ENCODE peak calls at places on chromosomes 2 and 18, in eight cellular contexts. I is CD4-positive, alpha-beta T cell; L is uterus; V is thyroid gland; H is GM23338; P is fibroblast of lung; M is suprapubic skin; E is CD8-positive, alpha-beta T cell. Z is an unnamed sample.

GRCh38 chr18:37578886-37579513 is 13.4 kb upstream of the CELF4 start:
- DNase-seq in I (no peak), P (peak; percentile 10), M (no peak), E (no peak), L (no peak), H (peak; percentile 47), V (no peak), Z (no peak)

GRCh38 chr2:235088608-235089020 is 136.8 kb downstream of the SH3BP4 start:
- DNase-seq in L (no peak), M (no peak), V (no peak), I (no peak), E (no peak), P (peak; percentile 15), H (no peak), Z (no peak)

GRCh38 chr18:9987355-9987754 is 73.5 kb downstream of the VAPA start:
- DNase-seq in V (peak; percentile 12), M (no peak), L (no peak), P (no peak), H (no peak), E (no peak), I (no peak), Z (no peak)

GRCh38 chr18:36187826-36188721 is 777 bp downstream of the MOCOS start:
- DNase-seq in V (no peak), L (peak; percentile 25), E (no peak), I (no peak), H (peak; percentile 61), P (peak; percentile 75), M (peak; percentile 70), Z (peak; percentile 19)

GRCh38 chr2:240326886-240327285 is 108.6 kb upstream of the GPC1 start:
- DNase-seq in I (no peak), V (no peak), L (no peak), H (no peak), E (no peak), M (no peak), P (no peak), Z (no peak)

GRCh38 chr18:58222439-58223125 is 178.6 kb downstream of the NEDD4L start:
- DNase-seq in P (no peak), H (no peak), E (no peak), V (no peak), L (no peak), I (no peak), M (no peak), Z (no peak)

GRCh38 chr18:61831071-61831470 is 61.7 kb downstream of the RNF152 start:
- DNase-seq in I (no peak), L (no peak), P (peak; percentile 41), E (no peak), H (no peak), V (peak; percentile 67), M (no peak), Z (no peak)

GRCh38 chr2:195319112-195319460 is 337.9 kb upstream of the SLC39A10 start:
- DNase-seq in L (no peak), E (no peak), M (no peak), V (no peak), I (no peak), P (peak; percentile 68), H (peak; percentile 26), Z (no peak)

GRCh38 chr18:48330016-48330991 is 78.9 kb downstream of the ZBTB7C start:
- DNase-seq in V (peak; percentile 60), H (no peak), E (no peak), L (no peak), M (no peak), I (no peak), P (peak; percentile 72), Z (no peak)

GRCh38 chr2:221120643-221121042 is 451.5 kb downstream of the EPHA4 start:
- DNase-seq in H (no peak), E (no peak), M (no peak), P (no peak), L (no peak), V (no peak), I (no peak), Z (no peak)

GRCh38 chr18:54813305-54813704 is 15.0 kb upstream of the RAB27B start:
- DNase-seq in M (no peak), V (no peak), E (no peak), H (no peak), P (no peak), L (no peak), I (no peak), Z (no peak)

GRCh38 chr2:101329026-101329425 is 20.5 kb upstream of the RNF149 start:
- DNase-seq in M (no peak), V (no peak), H (no peak), E (no peak), P (no peak), L (no peak), I (no peak), Z (no peak)

GRCh38 chr2:28956415-28956826 is 24.7 kb upstream of the TOGARAM2 start:
- DNase-seq in H (peak; percentile 89), L (no peak), M (no peak), E (peak; percentile 37), I (no peak), P (peak; percentile 36), V (peak; percentile 28), Z (peak; percentile 38)
- TF ChIP-seq CTCF in H (peak; percentile 41), L (no peak), M (no peak), E (no peak), I (no peak), P (peak; percentile 48), V (no peak), Z (peak; percentile 60)

GRCh38 chr2:20666364-20667150 is at the start of gene GDF7:
- DNase-seq in E (no peak), H (peak; percentile 74), P (no peak), I (no peak), L (peak; percentile 77), M (no peak), V (no peak), Z (no peak)
- TF ChIP-seq CTCF in E (no peak), H (peak; percentile 37), P (no peak), I (no peak), L (peak; percentile 41), M (peak; percentile 25), V (no peak), Z (peak; percentile 49)

DNA sequence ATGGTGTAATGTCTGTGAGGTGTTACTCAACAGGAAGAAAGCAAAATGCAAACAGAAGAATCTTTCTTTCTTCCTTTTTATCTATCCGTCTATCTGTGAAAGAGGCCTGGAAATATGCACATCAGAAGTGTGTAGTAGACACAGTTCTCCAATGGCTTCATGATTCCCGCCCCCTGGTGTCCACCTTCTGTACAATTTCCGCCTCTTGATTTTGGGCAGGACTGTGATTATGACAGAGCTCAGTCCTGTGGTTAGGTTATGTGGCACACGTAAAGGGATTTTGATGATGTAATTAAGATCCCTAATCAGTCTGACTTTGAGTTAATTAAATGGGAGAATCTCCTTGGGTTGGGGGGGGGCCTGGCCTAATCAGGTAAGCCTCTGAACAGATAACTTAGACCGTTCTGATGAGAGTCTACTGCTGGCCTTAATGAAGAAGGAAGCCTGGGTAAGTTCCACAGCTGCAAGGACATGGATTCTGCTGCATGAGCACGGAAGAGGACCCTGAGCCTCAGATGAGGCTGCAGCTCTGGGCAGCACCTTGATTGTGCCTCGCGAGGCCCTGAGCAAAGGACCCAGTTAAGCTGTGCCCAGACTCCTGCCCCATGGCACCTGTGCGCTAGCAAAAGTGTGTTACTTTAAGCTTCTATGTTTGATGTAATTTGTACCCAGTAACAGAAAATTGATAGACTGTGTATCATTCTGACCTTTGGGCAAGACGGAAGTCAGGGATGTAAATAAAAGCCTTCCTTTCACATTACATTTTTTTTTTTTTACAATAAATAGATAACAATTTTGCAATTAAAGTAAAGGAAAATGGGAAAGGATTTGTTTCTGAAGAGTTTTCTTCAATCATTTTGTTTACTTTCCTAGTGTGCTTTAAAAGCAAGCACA is 11.3 kb upstream of the KCNF1 start:
- DNase-seq in I (peak; percentile 24), L (no peak), P (peak; percentile 12), E (no peak), M (no peak), H (no peak), V (no peak), Z (no peak)
- TF ChIP-seq CTCF in I (no peak), L (no peak), P (peak; percentile 18), E (no peak), M (no peak), H (peak; percentile 50), V (no peak), Z (peak; percentile 45)

DNA sequence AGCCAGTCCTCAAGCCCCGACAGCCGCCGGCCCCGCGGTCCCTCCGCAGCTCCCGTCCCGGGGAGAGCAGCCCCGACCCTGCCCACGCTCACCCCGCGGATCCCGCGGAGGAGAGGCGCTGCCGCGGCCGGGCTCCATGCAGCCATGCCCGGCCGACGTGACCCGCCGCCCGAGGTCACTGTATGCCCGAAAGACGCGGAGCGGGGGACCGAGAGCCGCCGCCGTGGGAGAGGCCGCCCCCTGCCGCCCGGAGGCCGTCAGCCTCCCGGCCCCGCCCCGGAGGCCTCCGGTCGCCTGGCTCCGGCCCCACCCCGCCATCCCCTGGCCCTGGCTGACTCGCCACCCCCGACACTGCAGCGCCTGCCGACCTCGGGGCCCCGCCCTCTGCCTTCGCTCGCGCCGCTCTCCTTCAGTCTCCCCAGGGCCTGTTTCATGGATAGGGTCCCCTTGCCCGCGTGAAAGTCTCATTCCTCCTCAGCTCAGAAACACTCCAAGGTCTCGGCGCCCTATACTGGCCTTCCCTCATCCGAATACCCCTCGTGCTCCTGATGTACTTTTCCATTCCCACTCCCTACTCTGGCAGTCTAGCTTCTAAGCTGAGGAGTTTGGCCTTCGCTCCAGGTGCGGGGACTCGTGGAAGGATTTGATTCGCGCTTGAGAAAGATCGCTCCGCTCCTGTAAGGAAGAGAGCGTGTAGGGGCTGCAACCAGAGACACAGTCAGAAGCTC is at the start of gene BOLA3:
- DNase-seq in L (peak; percentile 84), I (peak; percentile 83), E (peak; percentile 58), H (peak; percentile 94), P (peak; percentile 75), M (peak; percentile 88), V (peak; percentile 86), Z (peak; percentile 83)
- TF ChIP-seq CTCF in L (peak; percentile 54), I (peak; percentile 77), E (peak; percentile 66), H (peak; percentile 72), P (no peak), M (peak; percentile 73), V (peak; percentile 57), Z (peak; percentile 79)

DNA sequence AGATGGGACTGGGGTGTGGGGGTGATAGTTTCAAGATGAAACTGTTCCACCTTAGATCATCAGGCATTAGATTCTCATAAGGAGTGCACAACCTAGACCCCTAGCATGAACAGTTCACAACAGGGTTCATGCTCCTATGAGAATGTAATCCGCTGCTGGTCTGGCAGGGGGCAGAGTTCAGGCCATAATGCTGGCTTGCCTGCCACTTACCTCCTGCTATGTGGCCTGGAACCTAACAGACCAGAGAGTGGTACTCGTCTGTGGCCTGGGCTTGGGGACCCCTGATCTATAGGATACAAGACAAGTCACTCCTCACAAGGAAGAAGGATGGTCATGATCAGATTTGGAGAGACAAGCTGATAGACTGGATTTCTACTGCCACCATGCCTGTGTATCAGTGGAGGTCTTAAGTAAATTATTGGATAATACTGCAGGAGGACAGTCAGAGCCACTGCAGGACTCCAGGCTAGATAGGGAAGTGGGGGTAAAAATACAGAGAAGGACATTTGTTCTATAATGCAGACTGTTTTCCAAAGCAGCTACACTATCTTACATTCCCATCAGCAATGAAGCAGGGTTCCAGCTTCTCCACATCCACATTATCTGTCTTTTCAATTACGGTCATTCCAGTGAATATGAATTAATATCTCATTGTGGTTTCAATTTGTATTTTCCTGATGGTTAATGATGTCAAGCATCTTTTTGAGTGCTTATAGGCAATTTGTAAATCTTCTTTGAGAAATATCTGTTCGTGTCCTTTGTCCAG is 28.8 kb upstream of the APOB start:
- DNase-seq in P (no peak), M (no peak), L (no peak), E (no peak), I (no peak), H (no peak), V (no peak), Z (no peak)
- TF ChIP-seq CTCF in P (no peak), M (no peak), L (no peak), E (no peak), I (no peak), H (peak; percentile 37), V (no peak), Z (no peak)